ENCODE peak calls at places on chromosomes 12 and 14, in nine cellular contexts. U, E, H, D, L, Z, J, C and G are unnamed samples. For H3K79me2, the result is how much of the 10 kb centered on the place peaks cover.

GRCh38 chr12:22262309-22262708 is 72.2 kb downstream of the ST8SIA1 start:
- DNase-seq in C (no peak), D (no peak), Z (no peak), H (no peak), E (no peak), J (peak), L (peak), U (peak), G (no peak)

GRCh38 chr12:131784909-131785762 is 43.1 kb upstream of the MMP17 start:
- DNase-seq in C (peak), D (peak), J (no peak), Z (no peak), H (no peak), E (no peak), L (no peak), U (peak), G (no peak)

GRCh38 chr12:11702959-11703358 is 53.5 kb downstream of the ETV6 start:
- DNase-seq in C (no peak), L (no peak), J (no peak), E (no peak), H (no peak), Z (no peak), D (no peak), U (no peak), G (no peak)

GRCh38 chr12:93857279-93857894 is 180.2 kb downstream of the CRADD start:
- DNase-seq in D (no peak), H (no peak), L (no peak), J (no peak), E (no peak), Z (no peak), C (peak), U (peak), G (no peak)

GRCh38 chr14:58712357-58712756 is 74.6 kb downstream of the DACT1 start:
- DNase-seq in E (no peak), U (peak), J (no peak), C (no peak), L (no peak), D (peak), H (no peak), Z (no peak), G (no peak)

GRCh38 chr12:31702047-31702446 is 26.8 kb downstream of the AMN1 start:
- DNase-seq in D (peak), J (peak), C (peak), Z (no peak), L (peak), U (peak), H (peak), E (no peak), G (no peak)

GRCh38 chr12:47896022-47896421 is 8.8 kb downstream of the VDR start:
- DNase-seq in C (no peak), D (no peak), J (no peak), Z (no peak), E (no peak), L (no peak), H (no peak), U (no peak), G (no peak)

GRCh38 chr12:132596016-132596415 is 14.4 kb downstream of the LRCOL1 start:
- DNase-seq in U (peak), L (no peak), E (peak), C (peak), H (no peak), D (no peak), Z (peak), J (no peak), G (no peak)

GRCh38 chr14:104553166-104554087 is 26.1 kb upstream of the C14orf180 start:
- DNase-seq in J (no peak), Z (no peak), D (peak), U (no peak), E (no peak), L (no peak), C (no peak), H (no peak), G (no peak)

GRCh38 chr12:50401383-50402155 is 884 bp downstream of the LARP4 start:
- DNase-seq in U (peak), C (peak), Z (peak), E (peak), L (no peak), H (no peak), J (peak), D (peak), G (peak)

GRCh38 chr12:110731479-110731878 is 11.2 kb downstream of the PPP1CC start:
- DNase-seq in D (no peak), L (no peak), J (no peak), E (no peak), U (no peak), Z (no peak), C (no peak), H (no peak), G (no peak)

GRCh38 chr12:110726018-110726417 is 16.7 kb downstream of the PPP1CC start:
- DNase-seq in C (no peak), J (no peak), L (no peak), D (no peak), E (no peak), U (no peak), H (no peak), Z (no peak), G (no peak)

GRCh38 chr12:110725267-110725666 is 17.4 kb downstream of the PPP1CC start:
- DNase-seq in D (no peak), H (no peak), U (no peak), E (no peak), C (no peak), J (no peak), L (no peak), Z (no peak), G (no peak)

GRCh38 chr12:110726708-110727369 is 15.9 kb downstream of the PPP1CC start:
- DNase-seq in H (no peak), J (no peak), C (no peak), Z (no peak), E (no peak), D (no peak), L (no peak), U (no peak), G (no peak)

DNA sequence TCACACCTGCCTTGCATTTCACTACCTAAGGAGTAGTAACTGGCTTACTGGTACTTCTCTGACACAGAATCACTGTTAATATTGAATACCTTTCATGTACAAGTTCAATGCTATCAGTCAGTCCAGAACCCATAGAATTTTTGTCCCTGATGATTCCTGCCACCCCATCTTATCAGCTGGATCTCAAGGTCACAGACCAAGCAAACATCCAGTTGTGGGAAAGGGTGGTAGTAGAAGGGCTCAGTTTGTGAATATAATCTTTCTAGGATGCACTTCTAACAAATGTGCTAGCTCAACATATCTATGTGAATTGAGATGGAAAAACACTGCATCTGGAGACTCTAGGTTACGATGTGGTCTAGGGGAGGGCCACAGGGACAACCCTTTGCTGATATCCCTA is 14.1 kb downstream of the PPP1CC start:
- DNase-seq in U (no peak), J (no peak), E (no peak), H (no peak), C (no peak), Z (no peak), D (no peak), L (no peak), G (no peak)
- H3K79me2 ChIP-seq in U (half or more), J (half or more), E (half or more), H (half or more), C (half or more), Z (under half), D (half or more), L (under half), G (half or more)

GRCh38 chr12:122981036-122981471 is 573 bp downstream of the ARL6IP4 start:
- DNase-seq in J (peak), D (peak), L (no peak), U (peak), H (no peak), Z (peak), C (peak), E (no peak), G (peak)

GRCh38 chr12:122981587-122982493 is 1.4 kb downstream of the ARL6IP4 start:
- DNase-seq in C (peak), L (no peak), U (peak), H (no peak), J (no peak), D (peak), Z (no peak), E (no peak), G (peak)

GRCh38 chr12:122979001-122979907 is 1.2 kb upstream of the ARL6IP4 start:
- DNase-seq in Z (no peak), E (no peak), J (no peak), C (no peak), D (peak), U (no peak), L (no peak), H (no peak), G (no peak)

GRCh38 chr12:122979908-122980191 is 631 bp upstream of the ARL6IP4 start:
- DNase-seq in Z (no peak), C (peak), L (no peak), E (no peak), D (peak), U (no peak), J (peak), H (no peak), G (peak)

DNA sequence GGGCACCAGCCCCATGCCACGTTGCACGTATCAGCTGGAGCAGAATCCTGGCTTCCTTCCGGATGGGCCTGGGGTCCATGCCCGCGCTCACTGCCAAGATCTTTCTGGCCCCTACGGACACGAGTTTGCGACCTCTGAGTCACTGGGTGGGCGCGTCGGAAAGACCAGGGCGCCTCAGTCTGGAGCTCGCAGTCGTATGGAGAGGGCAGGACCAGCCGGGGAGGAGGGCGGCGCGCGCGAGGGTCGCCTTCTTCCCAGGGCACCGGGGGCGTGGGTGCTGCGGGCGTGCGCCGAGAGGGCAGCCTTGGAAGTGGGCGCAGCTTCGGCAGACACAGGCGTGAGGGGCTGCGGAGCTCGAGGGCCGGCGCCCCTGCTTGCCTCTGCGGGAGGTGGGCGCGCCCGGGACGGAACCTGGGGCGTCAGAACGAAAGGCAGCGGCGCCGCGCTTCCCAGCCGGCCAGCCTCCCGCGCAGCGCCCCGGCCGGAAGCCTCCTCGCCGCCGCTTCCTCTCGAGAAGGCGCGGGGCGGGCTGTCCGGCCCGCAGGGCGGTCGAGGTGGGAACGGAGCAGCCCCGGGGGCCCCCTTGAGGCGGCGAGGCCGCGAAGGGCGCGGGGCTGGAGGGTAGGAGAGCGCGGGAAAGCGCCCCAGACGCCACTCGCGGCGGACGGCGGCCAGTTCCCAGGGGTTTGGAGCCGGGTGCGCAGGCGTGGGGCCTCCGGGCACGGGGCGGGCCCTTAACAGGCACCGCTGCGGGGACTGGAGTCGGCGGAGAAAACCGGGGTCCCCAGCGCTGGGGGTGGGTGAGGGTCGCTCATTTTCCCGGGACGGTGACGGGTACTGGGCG is at the start of gene ARL6IP4:
- DNase-seq in Z (peak), U (peak), J (peak), C (peak), E (no peak), L (no peak), H (no peak), D (peak), G (peak)
- H3K79me2 ChIP-seq in Z (under half), U (under half), J (under half), C (half or more), E (under half), L (under half), H (under half), D (half or more), G (under half)

DNA sequence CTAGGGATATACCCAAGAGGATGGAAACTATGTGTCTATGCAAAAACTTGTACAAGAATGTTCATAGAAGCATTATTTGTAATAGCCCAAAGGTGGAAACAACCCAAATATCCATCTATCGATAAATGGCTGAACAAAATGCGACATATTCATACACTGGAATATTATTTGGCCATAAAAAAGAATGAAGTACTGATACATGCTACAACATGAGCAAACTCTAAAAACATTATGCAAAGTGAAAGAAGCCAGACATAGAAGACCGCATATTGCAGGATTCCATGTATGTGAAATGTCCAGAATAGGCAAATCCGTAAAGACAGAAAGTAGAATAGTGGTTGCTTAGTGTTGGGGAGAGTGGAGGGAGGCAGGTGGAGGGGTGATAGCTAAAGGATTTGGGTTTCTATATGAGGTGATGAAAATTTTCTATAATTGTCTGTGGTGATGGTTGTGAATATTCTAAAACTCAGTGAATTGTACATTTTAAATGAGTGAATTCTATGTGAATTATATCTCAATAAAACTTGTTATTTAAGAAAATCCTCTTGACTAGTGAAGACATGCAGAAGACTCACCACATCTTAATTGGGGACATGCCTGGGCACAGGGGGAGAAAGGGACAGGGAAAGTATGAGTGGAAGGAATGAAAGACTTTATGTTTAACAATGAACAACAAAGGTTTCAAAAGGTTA is 29.8 kb upstream of the SELPLG start:
- DNase-seq in U (no peak), E (no peak), C (no peak), L (no peak), Z (no peak), H (no peak), J (no peak), D (no peak), G (no peak)
- H3K79me2 ChIP-seq in U (half or more), E (under half), C (half or more), L (under half), Z (under half), H (under half), J (under half), D (half or more), G (under half)

DNA sequence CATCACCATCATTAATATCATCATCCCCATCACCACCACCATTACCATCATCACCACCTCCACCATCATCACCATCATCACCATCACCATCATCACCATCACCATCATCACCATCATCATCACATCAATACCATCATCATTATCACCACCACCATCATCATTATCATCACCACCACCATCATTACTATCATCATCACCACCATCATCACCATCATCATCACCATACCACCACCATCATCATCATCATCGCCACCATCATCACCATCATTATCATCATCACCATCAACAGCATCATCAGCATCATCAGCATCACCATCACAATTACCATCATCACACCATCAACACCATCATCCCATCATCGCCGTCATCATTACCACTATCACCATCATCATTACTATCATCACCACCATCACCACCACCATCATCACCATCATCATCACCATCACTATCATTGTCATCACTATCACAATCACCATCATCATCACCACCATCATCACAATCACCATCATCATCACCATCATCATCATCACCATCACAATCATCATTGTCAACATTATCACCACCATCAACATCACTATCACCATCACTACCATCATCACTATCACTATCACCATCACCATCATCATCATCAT is 283.5 kb downstream of the GLT1D1 start:
- DNase-seq in U (no peak), L (no peak), D (no peak), C (no peak), Z (no peak), E (no peak), H (no peak), J (no peak), G (no peak)
- H3K79me2 ChIP-seq in U (under half), L (under half), D (under half), C (under half), Z (under half), E (under half), H (under half), J (under half), G (under half)